ENCODE peak calls at places on chromosomes 2 and 18, in eight cellular contexts. One of them, this sample, is unnamed.

GRCh38 chr2:86382698-86383097 is 45.3 kb upstream of the REEP1 start:
- DNase-seq in left lung: no peak
- DNase-seq in ascending aorta: no peak
- DNase-seq in fibroblast of pulmonary artery: no peak
- DNase-seq in heart left ventricle: no peak
- DNase-seq in mesothelial cell of epicardium: no peak
- DNase-seq in IMR-90: no peak
- DNase-seq in brain microvascular endothelial cell: no peak
- DNase-seq in this sample: no peak

GRCh38 chr2:5915926-5916325 is 223.7 kb downstream of the SOX11 start:
- DNase-seq in mesothelial cell of epicardium: no peak
- DNase-seq in left lung: no peak
- DNase-seq in heart left ventricle: no peak
- DNase-seq in fibroblast of pulmonary artery: no peak
- DNase-seq in brain microvascular endothelial cell: peak; percentile 40
- DNase-seq in IMR-90: peak; percentile 54
- DNase-seq in ascending aorta: no peak
- DNase-seq in this sample: no peak

GRCh38 chr18:6598657-6599056 is 130.9 kb upstream of the ARHGAP28 start:
- DNase-seq in heart left ventricle: no peak
- DNase-seq in left lung: no peak
- DNase-seq in ascending aorta: no peak
- DNase-seq in mesothelial cell of epicardium: no peak
- DNase-seq in fibroblast of pulmonary artery: no peak
- DNase-seq in IMR-90: no peak
- DNase-seq in brain microvascular endothelial cell: no peak
- DNase-seq in this sample: no peak

GRCh38 chr2:127656569-127657231 is 10.7 kb downstream of the GPR17 start:
- DNase-seq in fibroblast of pulmonary artery: no peak
- DNase-seq in left lung: peak; percentile 55
- DNase-seq in brain microvascular endothelial cell: no peak
- DNase-seq in mesothelial cell of epicardium: no peak
- DNase-seq in IMR-90: no peak
- DNase-seq in ascending aorta: no peak
- DNase-seq in heart left ventricle: peak; percentile 47
- DNase-seq in this sample: no peak

GRCh38 chr2:111975053-111975552 is 76.7 kb downstream of the MERTK start:
- DNase-seq in fibroblast of pulmonary artery: peak; percentile 64
- DNase-seq in IMR-90: peak; percentile 95
- DNase-seq in left lung: no peak
- DNase-seq in brain microvascular endothelial cell: peak; percentile 89
- DNase-seq in ascending aorta: peak; percentile 29
- DNase-seq in heart left ventricle: no peak
- DNase-seq in mesothelial cell of epicardium: no peak
- DNase-seq in this sample: peak; percentile 57

GRCh38 chr2:238925281-238925680 is 77.4 kb downstream of the TWIST2 start:
- DNase-seq in IMR-90: no peak
- DNase-seq in fibroblast of pulmonary artery: no peak
- DNase-seq in brain microvascular endothelial cell: no peak
- DNase-seq in heart left ventricle: peak; percentile 8
- DNase-seq in mesothelial cell of epicardium: no peak
- DNase-seq in ascending aorta: no peak
- DNase-seq in left lung: no peak
- DNase-seq in this sample: no peak

GRCh38 chr18:3816601-3817363 is 366.8 kb downstream of the TGIF1 start:
- DNase-seq in mesothelial cell of epicardium: no peak
- DNase-seq in brain microvascular endothelial cell: peak; percentile 65
- DNase-seq in fibroblast of pulmonary artery: peak; percentile 95
- DNase-seq in IMR-90: peak; percentile 99
- DNase-seq in ascending aorta: no peak
- DNase-seq in left lung: no peak
- DNase-seq in heart left ventricle: no peak
- DNase-seq in this sample: no peak

GRCh38 chr2:133393881-133394280 is 174.4 kb downstream of the NCKAP5 start:
- DNase-seq in ascending aorta: no peak
- DNase-seq in IMR-90: no peak
- DNase-seq in fibroblast of pulmonary artery: no peak
- DNase-seq in brain microvascular endothelial cell: no peak
- DNase-seq in heart left ventricle: no peak
- DNase-seq in mesothelial cell of epicardium: no peak
- DNase-seq in left lung: no peak
- DNase-seq in this sample: no peak

GRCh38 chr18:49467599-49467998 is 7.2 kb upstream of the DYM start:
- DNase-seq in ascending aorta: no peak
- DNase-seq in heart left ventricle: no peak
- DNase-seq in left lung: no peak
- DNase-seq in IMR-90: no peak
- DNase-seq in brain microvascular endothelial cell: no peak
- DNase-seq in mesothelial cell of epicardium: no peak
- DNase-seq in fibroblast of pulmonary artery: no peak
- DNase-seq in this sample: no peak

GRCh38 chr2:127985735-127986134 is 42.1 kb downstream of the SAP130 start:
- DNase-seq in mesothelial cell of epicardium: no peak
- DNase-seq in ascending aorta: no peak
- DNase-seq in heart left ventricle: peak; percentile 62
- DNase-seq in fibroblast of pulmonary artery: no peak
- DNase-seq in brain microvascular endothelial cell: no peak
- DNase-seq in IMR-90: no peak
- DNase-seq in left lung: no peak
- DNase-seq in this sample: no peak

GRCh38 chr18:63161032-63161727 is 158.4 kb downstream of the BCL2 start:
- DNase-seq in mesothelial cell of epicardium: no peak
- DNase-seq in ascending aorta: no peak
- DNase-seq in fibroblast of pulmonary artery: peak; percentile 21
- DNase-seq in IMR-90: no peak
- DNase-seq in left lung: no peak
- DNase-seq in heart left ventricle: no peak
- DNase-seq in brain microvascular endothelial cell: no peak
- DNase-seq in this sample: no peak

GRCh38 chr2:238388794-238389193 is 37.9 kb upstream of the ASB1 start:
- DNase-seq in left lung: no peak
- DNase-seq in brain microvascular endothelial cell: no peak
- DNase-seq in IMR-90: no peak
- DNase-seq in mesothelial cell of epicardium: no peak
- DNase-seq in ascending aorta: no peak
- DNase-seq in heart left ventricle: no peak
- DNase-seq in fibroblast of pulmonary artery: no peak
- DNase-seq in this sample: no peak

GRCh38 chr2:165563468-165564225 is 94.1 kb downstream of the CSRNP3 start:
- DNase-seq in left lung: no peak
- DNase-seq in IMR-90: no peak
- DNase-seq in ascending aorta: no peak
- DNase-seq in fibroblast of pulmonary artery: no peak
- DNase-seq in brain microvascular endothelial cell: no peak
- DNase-seq in heart left ventricle: no peak
- DNase-seq in mesothelial cell of epicardium: no peak
- DNase-seq in this sample: no peak

GRCh38 chr2:23312996-23313606 is 71.9 kb upstream of the KLHL29 start:
- DNase-seq in heart left ventricle: no peak
- DNase-seq in mesothelial cell of epicardium: no peak
- DNase-seq in left lung: no peak
- DNase-seq in fibroblast of pulmonary artery: no peak
- DNase-seq in brain microvascular endothelial cell: peak; percentile 16
- DNase-seq in ascending aorta: no peak
- DNase-seq in IMR-90: no peak
- DNase-seq in this sample: no peak
- TF ChIP-seq CTCF in heart left ventricle: peak; percentile 16
- TF ChIP-seq CTCF in mesothelial cell of epicardium: peak; percentile 69
- TF ChIP-seq CTCF in left lung: peak; percentile 27
- TF ChIP-seq CTCF in fibroblast of pulmonary artery: peak; percentile 68
- TF ChIP-seq CTCF in brain microvascular endothelial cell: peak; percentile 84
- TF ChIP-seq CTCF in ascending aorta: no peak
- TF ChIP-seq CTCF in IMR-90: peak; percentile 45
- TF ChIP-seq CTCF in this sample: peak; percentile 51

GRCh38 chr2:230712443-230713330 is at the start of gene CAB39:
- DNase-seq in fibroblast of pulmonary artery: peak; percentile 86
- DNase-seq in left lung: peak; percentile 98
- DNase-seq in mesothelial cell of epicardium: peak; percentile 84
- DNase-seq in ascending aorta: peak; percentile 54
- DNase-seq in heart left ventricle: peak; percentile 93
- DNase-seq in IMR-90: peak; percentile 86
- DNase-seq in brain microvascular endothelial cell: peak; percentile 70
- DNase-seq in this sample: peak; percentile 96
- TF ChIP-seq CTCF in fibroblast of pulmonary artery: peak; percentile 30
- TF ChIP-seq CTCF in left lung: peak; percentile 79
- TF ChIP-seq CTCF in mesothelial cell of epicardium: peak; percentile 43
- TF ChIP-seq CTCF in ascending aorta: peak; percentile 49
- TF ChIP-seq CTCF in heart left ventricle: peak; percentile 75
- TF ChIP-seq CTCF in IMR-90: peak; percentile 97
- TF ChIP-seq CTCF in brain microvascular endothelial cell: peak; percentile 53
- TF ChIP-seq CTCF in this sample: peak; percentile 94

GRCh38 chr2:167790189-167790588 is 457.2 kb downstream of the STK39 start:
- DNase-seq in brain microvascular endothelial cell: no peak
- DNase-seq in ascending aorta: no peak
- DNase-seq in mesothelial cell of epicardium: no peak
- DNase-seq in fibroblast of pulmonary artery: no peak
- DNase-seq in heart left ventricle: no peak
- DNase-seq in IMR-90: no peak
- DNase-seq in left lung: no peak
- DNase-seq in this sample: no peak
- TF ChIP-seq CTCF in brain microvascular endothelial cell: no peak
- TF ChIP-seq CTCF in ascending aorta: no peak
- TF ChIP-seq CTCF in mesothelial cell of epicardium: no peak
- TF ChIP-seq CTCF in fibroblast of pulmonary artery: no peak
- TF ChIP-seq CTCF in heart left ventricle: no peak
- TF ChIP-seq CTCF in IMR-90: no peak
- TF ChIP-seq CTCF in left lung: no peak
- TF ChIP-seq CTCF in this sample: no peak

DNA sequence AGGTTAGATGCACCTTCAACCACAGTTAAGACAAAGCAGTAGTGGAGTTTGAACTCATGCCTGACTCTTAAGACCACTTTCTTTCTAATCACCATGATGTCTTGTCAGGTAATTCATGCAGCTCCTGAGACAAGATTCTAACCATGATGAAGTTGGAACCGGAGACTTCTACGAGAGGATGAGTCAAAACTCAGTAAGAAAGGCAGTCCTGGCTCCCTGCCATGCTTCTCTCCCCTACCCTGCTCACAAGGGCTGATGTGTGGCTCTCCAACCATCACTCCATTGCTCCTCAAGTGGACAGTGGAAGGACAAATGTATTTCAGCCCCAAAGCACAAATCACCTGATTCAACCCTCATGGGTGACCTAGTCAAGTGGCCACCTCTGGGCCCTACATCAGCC is 3.2 kb downstream of the CYRIA start:
- DNase-seq in heart left ventricle: no peak
- DNase-seq in mesothelial cell of epicardium: no peak
- DNase-seq in IMR-90: peak; percentile 71
- DNase-seq in ascending aorta: no peak
- DNase-seq in left lung: no peak
- DNase-seq in fibroblast of pulmonary artery: peak; percentile 74
- DNase-seq in brain microvascular endothelial cell: peak; percentile 89
- DNase-seq in this sample: no peak
- TF ChIP-seq CTCF in heart left ventricle: no peak
- TF ChIP-seq CTCF in mesothelial cell of epicardium: no peak
- TF ChIP-seq CTCF in IMR-90: no peak
- TF ChIP-seq CTCF in ascending aorta: no peak
- TF ChIP-seq CTCF in left lung: no peak
- TF ChIP-seq CTCF in fibroblast of pulmonary artery: no peak
- TF ChIP-seq CTCF in brain microvascular endothelial cell: peak; percentile 40
- TF ChIP-seq CTCF in this sample: no peak

DNA sequence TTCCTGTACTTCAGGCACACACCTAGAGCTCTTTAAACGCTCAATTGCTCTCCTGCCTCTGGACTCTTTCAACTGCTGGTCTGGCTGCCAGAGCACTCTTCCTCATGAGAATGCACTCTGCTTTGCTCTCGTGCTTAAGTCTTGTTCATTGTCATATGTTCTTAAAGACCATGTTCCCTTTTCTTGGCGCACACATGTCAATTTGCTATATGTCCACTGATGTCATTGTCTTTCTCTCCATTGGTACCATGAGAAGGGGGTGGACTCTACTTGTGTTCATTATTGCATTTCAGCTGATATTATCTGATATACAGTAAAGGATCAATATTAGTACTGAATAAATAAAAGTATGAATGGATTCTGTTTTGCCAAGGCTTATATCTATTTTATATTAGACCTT is 16.8 kb downstream of the SPHKAP start:
- DNase-seq in heart left ventricle: no peak
- DNase-seq in left lung: no peak
- DNase-seq in fibroblast of pulmonary artery: no peak
- DNase-seq in brain microvascular endothelial cell: no peak
- DNase-seq in mesothelial cell of epicardium: no peak
- DNase-seq in IMR-90: no peak
- DNase-seq in ascending aorta: no peak
- DNase-seq in this sample: no peak
- TF ChIP-seq CTCF in heart left ventricle: no peak
- TF ChIP-seq CTCF in left lung: no peak
- TF ChIP-seq CTCF in fibroblast of pulmonary artery: no peak
- TF ChIP-seq CTCF in brain microvascular endothelial cell: no peak
- TF ChIP-seq CTCF in mesothelial cell of epicardium: no peak
- TF ChIP-seq CTCF in IMR-90: no peak
- TF ChIP-seq CTCF in ascending aorta: no peak
- TF ChIP-seq CTCF in this sample: no peak

GRCh38 chr18:24187689-24188088 is 48.8 kb downstream of the CABYR start:
- DNase-seq in left lung: no peak
- DNase-seq in ascending aorta: no peak
- DNase-seq in heart left ventricle: no peak
- DNase-seq in fibroblast of pulmonary artery: no peak
- DNase-seq in mesothelial cell of epicardium: no peak
- DNase-seq in brain microvascular endothelial cell: no peak
- DNase-seq in IMR-90: no peak
- DNase-seq in this sample: no peak
- TF ChIP-seq CTCF in left lung: no peak
- TF ChIP-seq CTCF in ascending aorta: no peak
- TF ChIP-seq CTCF in heart left ventricle: no peak
- TF ChIP-seq CTCF in fibroblast of pulmonary artery: no peak
- TF ChIP-seq CTCF in mesothelial cell of epicardium: no peak
- TF ChIP-seq CTCF in brain microvascular endothelial cell: no peak
- TF ChIP-seq CTCF in IMR-90: no peak
- TF ChIP-seq CTCF in this sample: no peak

This sample was measured in osteocyte.